ENCODE peak calls at places on chromosomes 11 and 22, in nine cellular contexts. One of them, this sample, is unnamed.
A peak's percentile ranks its signal among the peaks of the same experiment; 100 is the strongest.

GRCh38 chr11:115927823-115928329 is 423.7 kb upstream of the CADM1 start:
- DNase-seq in adrenal gland: no peak
- DNase-seq in esophagus squamous epithelium: no peak
- DNase-seq in HepG2: no peak
- DNase-seq in sigmoid colon: no peak
- DNase-seq in body of pancreas: no peak
- DNase-seq in prostate gland: no peak
- DNase-seq in ovary: no peak
- DNase-seq in heart left ventricle: no peak
- DNase-seq in this sample: no peak

GRCh38 chr11:75154646-75155569 is 4.0 kb downstream of the SLCO2B1 start:
- DNase-seq in adrenal gland: no peak
- DNase-seq in esophagus squamous epithelium: no peak
- DNase-seq in HepG2: no peak
- DNase-seq in sigmoid colon: no peak
- DNase-seq in body of pancreas: no peak
- DNase-seq in prostate gland: no peak
- DNase-seq in ovary: no peak
- DNase-seq in heart left ventricle: peak; percentile 42
- DNase-seq in this sample: no peak

GRCh38 chr11:66136752-66137123 is 66.7 kb downstream of the PACS1 start:
- DNase-seq in adrenal gland: no peak
- DNase-seq in esophagus squamous epithelium: no peak
- DNase-seq in HepG2: peak; percentile 37
- DNase-seq in sigmoid colon: no peak
- DNase-seq in body of pancreas: peak; percentile 21
- DNase-seq in prostate gland: no peak
- DNase-seq in ovary: no peak
- DNase-seq in heart left ventricle: no peak
- DNase-seq in this sample: no peak

GRCh38 chr11:123122341-123122740 is 60.4 kb upstream of the HSPA8 start:
- DNase-seq in adrenal gland: no peak
- DNase-seq in esophagus squamous epithelium: no peak
- DNase-seq in HepG2: no peak
- DNase-seq in sigmoid colon: peak; percentile 90
- DNase-seq in body of pancreas: peak; percentile 23
- DNase-seq in prostate gland: no peak
- DNase-seq in ovary: no peak
- DNase-seq in heart left ventricle: peak; percentile 35
- DNase-seq in this sample: peak; percentile 36

GRCh38 chr22:27984001-27984695 is 65.1 kb upstream of the PITPNB start:
- DNase-seq in adrenal gland: no peak
- DNase-seq in esophagus squamous epithelium: no peak
- DNase-seq in HepG2: no peak
- DNase-seq in sigmoid colon: peak; percentile 29
- DNase-seq in body of pancreas: no peak
- DNase-seq in prostate gland: no peak
- DNase-seq in ovary: no peak
- DNase-seq in heart left ventricle: no peak
- DNase-seq in this sample: no peak

GRCh38 chr11:45538363-45538762 is 127.1 kb downstream of the CHST1 start:
- DNase-seq in adrenal gland: no peak
- DNase-seq in esophagus squamous epithelium: no peak
- DNase-seq in HepG2: no peak
- DNase-seq in sigmoid colon: no peak
- DNase-seq in body of pancreas: no peak
- DNase-seq in prostate gland: no peak
- DNase-seq in ovary: no peak
- DNase-seq in heart left ventricle: no peak
- DNase-seq in this sample: no peak

GRCh38 chr11:29005401-29005980 is 897.3 kb downstream of the METTL15 start:
- DNase-seq in adrenal gland: no peak
- DNase-seq in esophagus squamous epithelium: no peak
- DNase-seq in HepG2: peak; percentile 2
- DNase-seq in sigmoid colon: no peak
- DNase-seq in body of pancreas: peak; percentile 3
- DNase-seq in prostate gland: no peak
- DNase-seq in ovary: no peak
- DNase-seq in heart left ventricle: no peak
- DNase-seq in this sample: no peak

GRCh38 chr11:67195971-67196418 is 70.3 kb upstream of the GRK2 start:
- DNase-seq in adrenal gland: no peak
- DNase-seq in esophagus squamous epithelium: no peak
- DNase-seq in HepG2: peak; percentile 5
- DNase-seq in sigmoid colon: no peak
- DNase-seq in body of pancreas: no peak
- DNase-seq in prostate gland: no peak
- DNase-seq in ovary: no peak
- DNase-seq in heart left ventricle: no peak
- DNase-seq in this sample: no peak

GRCh38 chr11:12684821-12685220 is 10.6 kb downstream of the TEAD1 start:
- DNase-seq in adrenal gland: no peak
- DNase-seq in esophagus squamous epithelium: no peak
- DNase-seq in HepG2: no peak
- DNase-seq in sigmoid colon: no peak
- DNase-seq in body of pancreas: no peak
- DNase-seq in prostate gland: no peak
- DNase-seq in ovary: no peak
- DNase-seq in heart left ventricle: no peak
- DNase-seq in this sample: no peak

GRCh38 chr22:20206709-20207215 is 55.9 kb upstream of the CCDC188 start:
- DNase-seq in adrenal gland: no peak
- DNase-seq in esophagus squamous epithelium: no peak
- DNase-seq in HepG2: no peak
- DNase-seq in sigmoid colon: no peak
- DNase-seq in body of pancreas: peak; percentile 51
- DNase-seq in prostate gland: no peak
- DNase-seq in ovary: no peak
- DNase-seq in heart left ventricle: no peak
- DNase-seq in this sample: no peak

GRCh38 chr11:37264783-37265182 is 666.7 kb upstream of the RAG2 start:
- DNase-seq in adrenal gland: no peak
- DNase-seq in esophagus squamous epithelium: no peak
- DNase-seq in HepG2: no peak
- DNase-seq in sigmoid colon: no peak
- DNase-seq in body of pancreas: no peak
- DNase-seq in prostate gland: no peak
- DNase-seq in ovary: no peak
- DNase-seq in heart left ventricle: no peak
- DNase-seq in this sample: no peak

GRCh38 chr22:43580351-43580750 is 168.5 kb downstream of the MPPED1 start:
- DNase-seq in adrenal gland: no peak
- DNase-seq in esophagus squamous epithelium: no peak
- DNase-seq in HepG2: no peak
- DNase-seq in sigmoid colon: no peak
- DNase-seq in body of pancreas: no peak
- DNase-seq in prostate gland: no peak
- DNase-seq in ovary: no peak
- DNase-seq in heart left ventricle: no peak
- DNase-seq in this sample: no peak

GRCh38 chr22:19195796-19196731 is 17.5 kb upstream of the SLC25A1 start:
- DNase-seq in adrenal gland: no peak
- DNase-seq in esophagus squamous epithelium: no peak
- DNase-seq in HepG2: no peak
- DNase-seq in sigmoid colon: peak; percentile 55
- DNase-seq in body of pancreas: no peak
- DNase-seq in prostate gland: no peak
- DNase-seq in ovary: no peak
- DNase-seq in heart left ventricle: no peak
- DNase-seq in this sample: no peak

GRCh38 chr11:116543099-116543498 is 229.7 kb downstream of the BUD13 start:
- DNase-seq in adrenal gland: no peak
- DNase-seq in esophagus squamous epithelium: no peak
- DNase-seq in HepG2: no peak
- DNase-seq in sigmoid colon: peak; percentile 2
- DNase-seq in body of pancreas: no peak
- DNase-seq in prostate gland: no peak
- DNase-seq in ovary: no peak
- DNase-seq in heart left ventricle: no peak
- DNase-seq in this sample: no peak

GRCh38 chr11:57426754-57427691 is at the start of gene SLC43A3:
- DNase-seq in adrenal gland: peak; percentile 83
- DNase-seq in esophagus squamous epithelium: no peak
- DNase-seq in HepG2: peak; percentile 19
- DNase-seq in sigmoid colon: peak; percentile 89
- DNase-seq in body of pancreas: peak; percentile 63
- DNase-seq in prostate gland: peak; percentile 69
- DNase-seq in ovary: peak; percentile 83
- DNase-seq in heart left ventricle: peak; percentile 78
- DNase-seq in this sample: peak; percentile 96

DNA sequence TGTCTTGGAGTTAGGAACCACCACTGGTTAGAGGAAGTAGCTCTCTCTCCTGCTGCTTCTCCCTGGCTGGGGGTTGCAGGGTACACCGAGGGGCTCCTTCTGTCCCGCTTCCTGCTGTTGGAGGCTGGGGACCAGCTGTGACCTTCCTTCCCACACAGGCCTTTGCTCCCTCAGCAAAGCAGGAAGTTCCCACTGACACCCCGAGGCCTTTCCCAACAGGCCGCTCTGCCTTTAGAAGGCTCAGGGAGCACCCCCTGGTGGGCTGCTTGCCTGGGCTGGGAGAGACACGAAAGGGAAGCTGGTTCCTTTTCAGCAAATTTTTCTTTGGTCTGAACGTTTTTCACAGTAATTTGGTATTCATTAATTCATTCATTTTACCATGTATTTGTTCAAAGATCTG is 527.9 kb upstream of the B3GAT1 start:
- DNase-seq in adrenal gland: no peak
- DNase-seq in esophagus squamous epithelium: no peak
- DNase-seq in HepG2: peak; percentile 43
- DNase-seq in sigmoid colon: no peak
- DNase-seq in body of pancreas: no peak
- DNase-seq in prostate gland: no peak
- DNase-seq in ovary: no peak
- DNase-seq in heart left ventricle: peak; percentile 54
- DNase-seq in this sample: peak; percentile 77
- TF ChIP-seq CTCF in adrenal gland: no peak
- TF ChIP-seq CTCF in esophagus squamous epithelium: no peak
- TF ChIP-seq CTCF in HepG2: peak; percentile 66
- TF ChIP-seq CTCF in sigmoid colon: no peak
- TF ChIP-seq CTCF in body of pancreas: no peak
- TF ChIP-seq CTCF in prostate gland: no peak
- TF ChIP-seq CTCF in ovary: no peak
- TF ChIP-seq CTCF in heart left ventricle: peak; percentile 47
- TF ChIP-seq CTCF in this sample: no peak

DNA sequence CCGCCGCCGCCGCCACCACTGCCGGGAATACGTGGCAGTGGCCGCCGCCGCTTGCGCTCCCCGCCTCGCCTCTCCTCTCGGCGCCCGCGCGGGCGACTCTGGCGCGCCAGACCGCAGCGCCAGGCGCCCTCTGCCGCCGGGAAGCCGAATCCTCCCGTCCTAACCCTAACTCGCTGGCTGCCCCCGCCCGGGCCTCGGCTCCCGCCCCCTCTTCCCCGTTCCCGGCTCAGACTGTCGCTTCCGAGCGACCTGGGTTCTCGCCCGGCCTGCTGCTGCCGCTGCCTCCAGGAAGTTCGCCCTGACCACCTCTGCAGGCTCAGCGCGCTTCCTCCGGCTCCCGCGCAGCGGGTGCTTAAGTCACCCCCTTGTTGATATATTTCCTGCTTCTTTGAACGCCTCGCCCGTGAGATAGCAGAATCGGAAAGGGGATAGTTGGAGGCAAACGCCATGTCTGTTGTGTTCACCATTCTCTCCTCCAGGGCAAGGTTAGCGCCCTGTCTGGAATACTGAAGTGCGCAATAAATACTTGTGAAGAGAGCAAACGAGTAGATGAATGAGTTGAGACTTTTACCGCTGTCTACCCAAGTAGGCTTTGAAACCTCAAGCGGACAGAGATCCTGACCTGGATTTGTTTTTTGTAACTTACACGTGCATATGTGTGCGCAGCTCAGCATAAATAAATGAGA is at the start of gene SMCO4:
- DNase-seq in adrenal gland: peak; percentile 88
- DNase-seq in esophagus squamous epithelium: no peak
- DNase-seq in HepG2: peak; percentile 62
- DNase-seq in sigmoid colon: peak; percentile 88
- DNase-seq in body of pancreas: peak; percentile 89
- DNase-seq in prostate gland: peak; percentile 72
- DNase-seq in ovary: peak; percentile 83
- DNase-seq in heart left ventricle: peak; percentile 89
- DNase-seq in this sample: peak; percentile 96
- TF ChIP-seq POLR2A in adrenal gland: peak; percentile 51
- TF ChIP-seq POLR2A in esophagus squamous epithelium: peak; percentile 48
- TF ChIP-seq POLR2A in HepG2: no peak
- TF ChIP-seq POLR2A in sigmoid colon: no peak
- TF ChIP-seq POLR2A in body of pancreas: peak; percentile 53
- TF ChIP-seq POLR2A in prostate gland: peak; percentile 25
- TF ChIP-seq POLR2A in ovary: peak; percentile 24
- TF ChIP-seq POLR2A in heart left ventricle: no peak
- TF ChIP-seq POLR2A in this sample: no peak

DNA sequence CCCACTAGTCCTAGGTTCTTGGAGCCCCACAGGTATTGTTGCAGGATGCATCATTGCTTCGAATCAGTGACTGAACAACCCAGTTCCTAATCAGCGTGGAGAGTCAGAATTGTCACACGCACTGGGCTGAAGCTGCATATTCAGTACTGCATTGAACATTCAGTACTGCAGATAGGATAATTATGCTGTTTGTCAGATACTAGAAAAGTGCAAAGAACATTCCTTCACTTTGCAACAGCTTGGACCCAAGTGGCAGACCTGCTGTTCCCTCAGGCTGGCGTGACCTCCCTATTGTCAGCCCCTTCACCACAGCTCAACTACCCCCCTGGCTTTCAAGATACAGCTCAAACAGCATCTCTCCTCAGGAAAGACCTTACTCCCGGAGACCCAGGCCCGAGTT is 27.6 kb downstream of the NF2 start:
- DNase-seq in adrenal gland: no peak
- DNase-seq in esophagus squamous epithelium: no peak
- DNase-seq in HepG2: no peak
- DNase-seq in sigmoid colon: no peak
- DNase-seq in body of pancreas: no peak
- DNase-seq in prostate gland: no peak
- DNase-seq in ovary: no peak
- DNase-seq in heart left ventricle: no peak
- DNase-seq in this sample: no peak
- TF ChIP-seq CTCF in adrenal gland: no peak
- TF ChIP-seq CTCF in esophagus squamous epithelium: no peak
- TF ChIP-seq CTCF in HepG2: no peak
- TF ChIP-seq CTCF in sigmoid colon: no peak
- TF ChIP-seq CTCF in body of pancreas: no peak
- TF ChIP-seq CTCF in prostate gland: no peak
- TF ChIP-seq CTCF in ovary: no peak
- TF ChIP-seq CTCF in heart left ventricle: no peak
- TF ChIP-seq CTCF in this sample: no peak

DNA sequence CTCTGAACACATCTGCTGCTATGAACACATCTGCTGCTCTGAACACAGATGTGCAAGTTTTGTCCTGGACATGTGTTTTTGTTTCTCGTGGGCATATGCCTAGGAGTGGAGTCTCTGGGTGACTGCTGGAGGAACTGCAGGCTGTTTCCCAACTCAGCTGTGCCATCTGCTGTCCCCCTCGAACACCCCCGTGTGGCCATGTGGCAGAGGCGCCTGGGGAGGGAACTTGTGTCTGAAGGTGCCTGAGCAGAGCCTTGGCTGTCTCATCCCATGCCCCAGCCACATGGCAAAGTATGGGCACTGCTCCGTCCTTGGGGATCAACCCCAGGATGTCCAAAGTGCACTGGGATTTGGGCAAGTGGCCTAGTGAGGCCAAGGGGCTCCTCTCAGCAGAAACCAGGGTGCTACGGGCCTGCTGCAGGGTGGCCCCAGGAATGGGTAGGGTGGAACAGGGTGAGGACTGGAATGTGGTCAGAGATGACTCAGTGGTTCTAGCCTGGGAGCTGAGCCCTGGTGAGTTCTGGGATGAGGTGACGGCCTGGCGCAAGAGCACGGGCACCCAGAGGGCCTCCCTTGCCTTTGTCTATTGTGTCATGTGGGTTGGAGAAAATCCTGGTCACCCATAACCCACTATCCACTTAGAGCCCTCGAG is 14.7 kb downstream of the GATD1 start:
- DNase-seq in adrenal gland: peak; percentile 76
- DNase-seq in esophagus squamous epithelium: no peak
- DNase-seq in HepG2: no peak
- DNase-seq in sigmoid colon: no peak
- DNase-seq in body of pancreas: peak; percentile 35
- DNase-seq in prostate gland: no peak
- DNase-seq in ovary: no peak
- DNase-seq in heart left ventricle: no peak
- DNase-seq in this sample: no peak
- TF ChIP-seq POLR2A in adrenal gland: no peak
- TF ChIP-seq POLR2A in esophagus squamous epithelium: peak; percentile 14
- TF ChIP-seq POLR2A in HepG2: no peak
- TF ChIP-seq POLR2A in sigmoid colon: no peak
- TF ChIP-seq POLR2A in body of pancreas: peak; percentile 11
- TF ChIP-seq POLR2A in prostate gland: no peak
- TF ChIP-seq POLR2A in ovary: no peak
- TF ChIP-seq POLR2A in heart left ventricle: no peak
- TF ChIP-seq POLR2A in this sample: no peak

This sample was measured in lower leg skin.